ENCODE peak calls at places on chromosomes 4 and X, in ten cellular contexts. I, L, Z, C, F, D, Q, O, J and M are unnamed samples.

GRCh38 chrX:115693476-115693875 is 132.5 kb downstream of the PLS3 start:
- DNase-seq in I (no peak), O (peak), C (no peak), Z (no peak), D (no peak), Q (no peak), J (no peak), F (no peak), L (no peak), M (no peak)

GRCh38 chr4:18869166-18869565 is 847.6 kb upstream of the LCORL start:
- DNase-seq in Z (no peak), O (no peak), F (no peak), C (no peak), J (no peak), Q (no peak), L (peak), D (no peak), I (no peak), M (no peak)

GRCh38 chrX:95945528-95945927 is 739.1 kb upstream of the DIAPH2 start:
- DNase-seq in F (no peak), J (no peak), D (no peak), Z (no peak), I (no peak), L (no peak), Q (no peak), O (no peak), C (no peak), M (no peak)

GRCh38 chr4:175811171-175811570 is 893 bp downstream of the GPM6A start:
- DNase-seq in F (no peak), J (no peak), Q (no peak), D (no peak), L (no peak), Z (no peak), I (no peak), C (no peak), O (no peak), M (no peak)

GRCh38 chr4:174122705-174123104 is 160.8 kb downstream of the FBXO8 start:
- DNase-seq in C (no peak), Z (no peak), I (no peak), O (no peak), Q (no peak), L (no peak), D (no peak), F (no peak), J (no peak), M (no peak)

GRCh38 chr4:139665690-139666529 is at the start of gene MGST2:
- DNase-seq in J (peak), Q (peak), I (peak), C (peak), F (no peak), L (peak), Z (peak), O (peak), D (peak), M (peak)

GRCh38 chrX:40945366-40945713 is 139.9 kb upstream of the USP9X start:
- DNase-seq in L (no peak), C (peak), O (no peak), J (no peak), Q (no peak), F (peak), Z (peak), D (peak), I (no peak), M (no peak)

GRCh38 chr4:189420488-189420887 is 520.2 kb upstream of the FRG1 start:
- DNase-seq in C (no peak), Z (no peak), J (no peak), O (no peak), Q (no peak), L (no peak), D (no peak), F (no peak), I (no peak), M (no peak)

GRCh38 chr4:14925471-14925870 is 76.8 kb upstream of the CPEB2 start:
- DNase-seq in L (no peak), I (no peak), D (no peak), Q (no peak), C (no peak), Z (no peak), F (no peak), J (no peak), O (no peak), M (no peak)

GRCh38 chr4:4595252-4595651 is 53.4 kb upstream of the STX18 start:
- DNase-seq in D (no peak), I (no peak), L (no peak), J (no peak), F (peak), Q (no peak), O (peak), C (no peak), Z (no peak), M (no peak)

GRCh38 chr4:186807131-186807530 is 83.5 kb upstream of the FAT1 start:
- DNase-seq in L (no peak), C (no peak), J (no peak), Z (no peak), I (no peak), D (no peak), F (no peak), Q (no peak), O (no peak), M (no peak)

GRCh38 chr4:87356832-87357526 is 34.0 kb downstream of the HSD17B11 start:
- DNase-seq in O (no peak), C (no peak), Q (no peak), L (no peak), J (no peak), F (no peak), Z (no peak), D (no peak), I (no peak), M (no peak)

GRCh38 chr4:48369248-48369647 is 27.9 kb downstream of the SLAIN2 start:
- DNase-seq in J (no peak), L (no peak), I (no peak), Z (no peak), O (no peak), C (no peak), F (no peak), Q (no peak), D (no peak), M (no peak)

GRCh38 chr4:7466904-7467303 is 32.2 kb upstream of the PSAPL1 start:
- DNase-seq in F (no peak), I (no peak), C (no peak), O (no peak), Z (no peak), L (no peak), Q (no peak), J (no peak), D (no peak), M (no peak)

GRCh38 chr4:2450394-2451035 is 18.4 kb upstream of the RNF4 start:
- DNase-seq in J (no peak), Q (no peak), C (no peak), F (no peak), L (no peak), O (no peak), D (peak), I (no peak), Z (no peak), M (peak)

GRCh38 chr4:141391771-141392170 is 171.1 kb downstream of the ZNF330 start:
- DNase-seq in L (no peak), O (no peak), D (no peak), F (no peak), C (no peak), I (no peak), J (no peak), Q (no peak), Z (no peak), M (no peak)

GRCh38 chrX:15820106-15821073 is 30.1 kb downstream of the ZRSR2 start:
- DNase-seq in O (no peak), D (no peak), I (no peak), F (no peak), J (no peak), Z (no peak), L (no peak), Q (no peak), C (no peak), M (no peak)

GRCh38 chr4:87007345-87008181 is 72.8 kb downstream of the AFF1 start:
- DNase-seq in J (peak), I (peak), Q (no peak), D (peak), C (peak), Z (peak), L (peak), F (no peak), O (peak), M (no peak)

GRCh38 chr4:123616970-123617392 is 220.4 kb downstream of the SPRY1 start:
- DNase-seq in L (peak), Q (no peak), D (peak), C (peak), O (peak), Z (peak), F (no peak), J (no peak), I (no peak), M (no peak)
- TF ChIP-seq POLR2AphosphoS5 in L (no peak), Q (no peak), D (peak), C (peak), O (no peak), Z (no peak), F (no peak), J (no peak), I (no peak), M (no peak)

GRCh38 chr4:66956426-66956825 is 588.9 kb downstream of the CENPC start:
- DNase-seq in O (no peak), C (no peak), Q (no peak), I (no peak), J (peak), L (no peak), D (no peak), Z (no peak), F (no peak), M (no peak)

GRCh38 chr4:66959207-66959606 is 586.1 kb downstream of the CENPC start:
- DNase-seq in O (no peak), I (no peak), Z (no peak), C (no peak), J (no peak), D (no peak), F (no peak), Q (no peak), L (no peak), M (no peak)

GRCh38 chr4:66955784-66956183 is 589.5 kb downstream of the CENPC start:
- DNase-seq in O (no peak), C (no peak), Z (no peak), J (no peak), I (no peak), D (no peak), L (no peak), Q (no peak), F (no peak), M (no peak)

GRCh38 chr4:66956852-66957251 is 588.5 kb downstream of the CENPC start:
- DNase-seq in C (no peak), F (no peak), J (no peak), Z (no peak), Q (no peak), O (peak), L (no peak), D (no peak), I (no peak), M (no peak)
- TF ChIP-seq POLR2AphosphoS5 in C (no peak), F (no peak), J (no peak), Z (no peak), Q (no peak), O (no peak), L (no peak), D (no peak), I (no peak), M (no peak)

GRCh38 chrX:68694429-68695205 is 47.2 kb downstream of the STARD8 start:
- DNase-seq in J (no peak), I (no peak), C (no peak), Z (no peak), L (no peak), D (no peak), F (no peak), Q (no peak), O (no peak), M (no peak)

GRCh38 chrX:68695206-68695845 is 47.9 kb downstream of the STARD8 start:
- DNase-seq in C (no peak), I (no peak), Z (no peak), O (no peak), J (peak), Q (no peak), D (no peak), L (no peak), F (no peak), M (no peak)

GRCh38 chrX:68691921-68692320 is 44.5 kb downstream of the STARD8 start:
- DNase-seq in O (no peak), I (no peak), F (no peak), C (no peak), J (no peak), D (no peak), Z (no peak), L (no peak), Q (no peak), M (no peak)

GRCh38 chrX:68692651-68693050 is 45.2 kb downstream of the STARD8 start:
- DNase-seq in Q (no peak), Z (no peak), D (no peak), O (no peak), C (no peak), L (no peak), F (no peak), J (no peak), I (no peak), M (no peak)

GRCh38 chrX:68693481-68694410 is 46.3 kb downstream of the STARD8 start:
- DNase-seq in J (peak), F (no peak), Z (peak), C (peak), Q (no peak), O (peak), D (peak), I (peak), L (peak), M (no peak)
- TF ChIP-seq POLR2AphosphoS5 in J (peak), F (no peak), Z (peak), C (no peak), Q (no peak), O (peak), D (peak), I (peak), L (no peak), M (no peak)

GRCh38 chrX:70476934-70477733 is 32.5 kb downstream of the DLG3 start:
- DNase-seq in D (peak), J (no peak), Q (no peak), F (peak), Z (peak), C (peak), I (no peak), O (peak), L (no peak), M (no peak)
- TF ChIP-seq POLR2AphosphoS5 in D (no peak), J (no peak), Q (no peak), F (peak), Z (peak), C (no peak), I (no peak), O (no peak), L (peak), M (no peak)